ENCODE peak calls at places on chromosomes 2 and 18, in four cellular contexts. X is transverse colon, I is GM23248, K is uterus. Z is an unnamed sample.

GRCh38 chr18:45837283-45838070 is 12.0 kb downstream of the SIGLEC15 start:
- DNase-seq in I (peak; percentile 83), X (peak; percentile 38), K (no peak), Z (peak; percentile 84)

GRCh38 chr2:32614069-32614468 is 13.8 kb upstream of the TTC27 start:
- DNase-seq in I (no peak), K (no peak), X (no peak), Z (no peak)

GRCh38 chr2:127508621-127509034 is 17.7 kb downstream of the IWS1 start:
- DNase-seq in I (peak; percentile 100), X (peak; percentile 62), K (peak; percentile 48), Z (peak; percentile 85)

GRCh38 chr2:170848587-170848986 is 31.9 kb downstream of the GAD1 start:
- DNase-seq in K (no peak), X (no peak), I (peak; percentile 89), Z (no peak)

GRCh38 chr2:196592912-196593881 is 46.3 kb upstream of the CCDC150 start:
- DNase-seq in I (peak; percentile 82), X (no peak), K (no peak), Z (peak; percentile 84)

GRCh38 chr2:231810905-231811304 is 24.7 kb downstream of the COPS7B start:
- DNase-seq in K (no peak), I (peak; percentile 80), X (no peak), Z (peak; percentile 42)

GRCh38 chr18:8084160-8084559 is 517.0 kb downstream of the PTPRM start:
- DNase-seq in I (peak; percentile 57), K (peak; percentile 20), X (no peak), Z (no peak)

GRCh38 chr2:231614559-231615057 is 21.9 kb downstream of the TEX44 start:
- DNase-seq in K (peak; percentile 71), I (no peak), X (no peak), Z (peak; percentile 74)

GRCh38 chr2:65940856-65941255 is 494.1 kb upstream of the MEIS1 start:
- DNase-seq in I (no peak), K (no peak), X (no peak), Z (no peak)

GRCh38 chr2:47063159-47063930 is 91.8 kb downstream of the STPG4 start:
- DNase-seq in I (no peak), X (no peak), K (no peak), Z (no peak)

GRCh38 chr2:169573974-169574299 is 272 bp upstream of the FASTKD1 start:
- DNase-seq in X (no peak), K (no peak), I (no peak), Z (no peak)

GRCh38 chr2:230627806-230628724 is 84.6 kb upstream of the CAB39 start:
- DNase-seq in X (no peak), K (no peak), I (peak; percentile 60), Z (no peak)

GRCh38 chr2:85307527-85307897 is 20.3 kb downstream of the TGOLN2 start:
- DNase-seq in I (no peak), X (peak; percentile 54), K (no peak), Z (no peak)

GRCh38 chr18:68298340-68298739 is 416.6 kb downstream of the TMX3 start:
- DNase-seq in K (no peak), X (no peak), I (no peak), Z (no peak)

GRCh38 chr2:64348386-64349142 is 105.4 kb upstream of the LGALSL start:
- DNase-seq in I (peak; percentile 80), X (no peak), K (no peak), Z (no peak)

GRCh38 chr2:11870584-11870983 is 124.2 kb downstream of the LPIN1 start:
- DNase-seq in K (no peak), X (no peak), I (no peak), Z (no peak)

GRCh38 chr18:63258749-63259580 is 60.6 kb downstream of the BCL2 start:
- DNase-seq in I (no peak), K (no peak), X (no peak), Z (no peak)

GRCh38 chr18:36850527-36851201 is 21.7 kb downstream of the KIAA1328 start:
- DNase-seq in X (no peak), K (no peak), I (peak; percentile 96), Z (no peak)

DNA sequence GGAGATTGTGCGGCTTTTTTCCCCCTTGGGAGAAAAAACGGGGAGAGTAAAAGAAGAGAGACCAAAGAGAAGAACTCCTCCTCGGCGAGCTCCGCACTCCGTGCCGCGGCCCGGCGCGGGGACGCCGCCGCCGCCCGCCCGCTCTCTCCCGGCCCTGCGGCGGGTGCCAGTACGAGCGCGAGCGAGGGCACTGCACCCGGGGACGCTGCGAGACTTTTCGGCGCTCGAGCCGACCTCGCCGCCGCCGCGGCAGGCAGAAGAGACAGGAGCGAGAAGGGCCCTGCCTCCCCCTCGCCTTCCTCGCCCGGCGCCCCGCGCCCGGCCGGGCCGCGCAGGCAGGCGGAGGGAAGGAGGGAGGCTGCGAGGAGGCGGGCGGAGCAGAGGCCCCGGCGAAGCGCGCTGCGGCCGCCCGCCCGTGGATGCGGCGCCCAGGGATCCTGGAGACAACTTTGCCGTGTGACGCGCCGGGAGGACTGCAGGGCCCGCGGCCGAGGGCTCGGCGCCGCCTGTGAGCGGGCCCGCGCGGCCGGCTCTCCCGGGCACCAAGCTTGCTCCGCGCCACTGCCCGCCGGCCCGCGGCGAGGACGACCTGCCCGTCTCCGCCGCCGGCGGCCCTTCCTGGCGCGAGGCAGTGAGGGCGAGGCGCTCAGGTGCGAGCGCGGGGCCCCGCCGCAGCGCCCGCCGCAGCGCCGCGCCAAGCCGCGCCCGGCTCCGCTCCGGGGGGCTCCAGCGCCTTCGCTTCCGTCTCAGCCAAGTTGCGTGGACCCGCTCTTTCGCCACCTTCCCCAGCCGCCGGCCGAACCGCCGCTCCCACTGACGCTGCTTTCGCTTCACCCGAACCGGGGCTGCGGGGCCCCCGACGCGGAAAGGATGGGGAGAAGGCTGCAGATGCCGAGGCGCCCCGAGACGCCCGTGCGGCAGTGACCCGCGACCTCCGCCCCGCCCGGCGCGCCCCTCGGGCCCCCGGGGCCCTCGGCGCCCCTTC is 653 bp upstream of the INHBB start:
- DNase-seq in K (no peak), I (peak; percentile 64), X (no peak), Z (peak; percentile 63)
- H3K27ac ChIP-seq in K (peak overlapping the region; percentile 60), I (no peak overlapping the region), X (no peak overlapping the region), Z (no peak overlapping the region)

DNA sequence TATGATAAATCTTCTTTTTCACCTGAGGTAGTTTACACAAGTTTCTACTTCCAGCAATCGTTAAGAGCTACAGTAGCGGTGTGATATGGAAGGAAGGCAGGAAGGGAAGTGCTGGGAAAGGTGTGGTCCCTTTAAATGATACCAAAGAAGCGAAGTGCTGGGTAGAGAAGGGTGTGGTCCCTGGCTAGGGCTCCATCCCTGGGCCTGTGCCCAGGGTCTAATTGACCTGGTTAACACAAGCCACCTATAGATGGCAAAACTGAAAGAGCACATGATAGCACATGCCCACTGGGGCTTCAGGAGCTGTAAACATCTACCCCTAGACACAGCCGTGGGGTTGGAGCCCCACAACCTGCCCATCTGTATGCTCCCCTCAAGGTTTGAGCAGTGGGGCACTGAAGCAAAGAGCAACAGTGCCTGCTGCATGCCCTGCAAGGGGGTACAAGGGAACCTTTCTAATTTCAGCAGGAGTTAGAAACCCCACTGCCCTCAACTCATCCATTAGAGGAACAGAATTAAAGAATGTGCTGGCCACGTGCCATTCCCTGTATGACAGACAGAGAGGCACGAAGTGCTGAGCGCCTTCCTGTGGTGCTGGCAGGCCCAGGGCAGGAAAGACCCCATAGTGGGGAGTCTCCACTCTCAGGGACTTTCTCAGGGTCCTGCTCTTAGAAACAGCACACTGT is 153.1 kb upstream of the LMAN1 start:
- DNase-seq in I (no peak), X (no peak), K (no peak), Z (no peak)
- H3K4me1 ChIP-seq in I (peaks cover 19% of the 10 kb centered on the region), X (peaks cover 18% of the 10 kb centered on the region), K (peaks cover 10% of the 10 kb centered on the region), Z (peaks cover 4% of the 10 kb centered on the region)

GRCh38 chr18:55351220-55351619 is 236.8 kb downstream of the TCF4 start:
- DNase-seq in K (no peak), I (peak; percentile 41), X (no peak), Z (no peak)
- H3K27ac ChIP-seq in K (peak overlapping the region; percentile 36), I (no peak overlapping the region), X (no peak overlapping the region), Z (no peak overlapping the region)

GRCh38 chr18:54148151-54148550 is 76.3 kb downstream of the MBD2 start:
- DNase-seq in X (no peak), K (no peak), I (no peak), Z (no peak)
- H3K4me1 ChIP-seq in X (no peaks in the 10 kb centered on the region), K (no peaks in the 10 kb centered on the region), I (peaks cover 38% of the 10 kb centered on the region), Z (no peaks in the 10 kb centered on the region)

Z was measured in right cardiac atrium.